ENCODE peak calls at places on chromosome 11, in four cellular contexts. One of them, this sample, is unnamed.

GRCh38 chr11:122339661-122340060 is 223.6 kb upstream of the BLID start:
- DNase-seq in lung: no peak
- DNase-seq in heart right ventricle: no peak
- DNase-seq in thoracic aorta: no peak
- DNase-seq in this sample: no peak

GRCh38 chr11:113241190-113242051 is 73.0 kb upstream of the TTC12 start:
- DNase-seq in lung: no peak
- DNase-seq in heart right ventricle: no peak
- DNase-seq in thoracic aorta: no peak
- DNase-seq in this sample: no peak

GRCh38 chr11:119120639-119121007 is 757 bp upstream of the HINFP start:
- DNase-seq in lung: no peak
- DNase-seq in heart right ventricle: no peak
- DNase-seq in thoracic aorta: no peak
- DNase-seq in this sample: no peak

GRCh38 chr11:66371627-66372415 is at the start of gene SLC29A2:
- DNase-seq in lung: peak; percentile 86
- DNase-seq in heart right ventricle: peak; percentile 77
- DNase-seq in thoracic aorta: no peak
- DNase-seq in this sample: no peak

GRCh38 chr11:73461844-73462435 is 85.7 kb downstream of the RELT start:
- DNase-seq in lung: no peak
- DNase-seq in heart right ventricle: no peak
- DNase-seq in thoracic aorta: no peak
- DNase-seq in this sample: no peak

GRCh38 chr11:9759519-9760179 is 95.8 kb downstream of the SWAP70 start:
- DNase-seq in lung: peak; percentile 66
- DNase-seq in heart right ventricle: peak; percentile 76
- DNase-seq in thoracic aorta: peak; percentile 93
- DNase-seq in this sample: peak; percentile 98

GRCh38 chr11:72369786-72370185 is 64.5 kb downstream of the CLPB start:
- DNase-seq in lung: no peak
- DNase-seq in heart right ventricle: no peak
- DNase-seq in thoracic aorta: no peak
- DNase-seq in this sample: no peak

GRCh38 chr11:41461057-41461681 is 1.7 kb upstream of the LRRC4C start:
- DNase-seq in lung: no peak
- DNase-seq in heart right ventricle: no peak
- DNase-seq in thoracic aorta: no peak
- DNase-seq in this sample: no peak

GRCh38 chr11:113985906-113986305 is 11.0 kb downstream of the HTR3A start:
- DNase-seq in lung: no peak
- DNase-seq in heart right ventricle: no peak
- DNase-seq in thoracic aorta: no peak
- DNase-seq in this sample: no peak

GRCh38 chr11:69355346-69355940 is 61.5 kb downstream of the MYEOV start:
- DNase-seq in lung: no peak
- DNase-seq in heart right ventricle: no peak
- DNase-seq in thoracic aorta: no peak
- DNase-seq in this sample: no peak

DNA sequence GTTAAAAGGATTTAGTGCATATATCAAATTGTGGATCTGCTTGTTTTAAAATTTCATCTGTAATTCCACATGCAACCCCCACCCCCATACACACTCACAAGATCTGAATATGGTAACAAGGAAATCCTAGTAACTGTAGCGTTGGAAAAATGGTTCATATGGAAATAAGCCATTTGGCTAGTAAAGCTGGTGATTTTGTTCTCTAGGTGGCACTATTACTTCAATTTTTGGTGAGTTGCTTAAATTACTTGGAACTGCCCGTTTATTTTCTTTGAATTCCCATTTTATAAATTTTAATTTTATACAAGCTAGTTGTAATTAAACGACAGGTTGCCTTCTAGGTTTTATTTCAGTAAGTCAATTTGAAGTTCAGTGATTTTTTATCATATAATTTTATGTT is 5.3 kb downstream of the BDNF start:
- DNase-seq in lung: no peak
- DNase-seq in heart right ventricle: no peak
- DNase-seq in thoracic aorta: no peak
- DNase-seq in this sample: no peak
- TF ChIP-seq CTCF in lung: no peak
- TF ChIP-seq CTCF in heart right ventricle: no peak
- TF ChIP-seq CTCF in thoracic aorta: no peak
- TF ChIP-seq CTCF in this sample: peak; percentile 14

GRCh38 chr11:10777393-10777793 is 26.3 kb downstream of the CTR9 start:
- DNase-seq in lung: no peak
- DNase-seq in heart right ventricle: no peak
- DNase-seq in thoracic aorta: no peak
- DNase-seq in this sample: no peak

GRCh38 chr11:10780040-10780439 is 28.7 kb downstream of the EIF4G2 start:
- DNase-seq in lung: no peak
- DNase-seq in heart right ventricle: no peak
- DNase-seq in thoracic aorta: no peak
- DNase-seq in this sample: no peak

GRCh38 chr11:10779086-10779485 is 28.0 kb downstream of the CTR9 start:
- DNase-seq in lung: no peak
- DNase-seq in heart right ventricle: no peak
- DNase-seq in thoracic aorta: no peak
- DNase-seq in this sample: no peak

GRCh38 chr11:10778217-10778970 is 27.3 kb downstream of the CTR9 start:
- DNase-seq in lung: no peak
- DNase-seq in heart right ventricle: peak; percentile 59
- DNase-seq in thoracic aorta: no peak
- DNase-seq in this sample: peak; percentile 67

DNA sequence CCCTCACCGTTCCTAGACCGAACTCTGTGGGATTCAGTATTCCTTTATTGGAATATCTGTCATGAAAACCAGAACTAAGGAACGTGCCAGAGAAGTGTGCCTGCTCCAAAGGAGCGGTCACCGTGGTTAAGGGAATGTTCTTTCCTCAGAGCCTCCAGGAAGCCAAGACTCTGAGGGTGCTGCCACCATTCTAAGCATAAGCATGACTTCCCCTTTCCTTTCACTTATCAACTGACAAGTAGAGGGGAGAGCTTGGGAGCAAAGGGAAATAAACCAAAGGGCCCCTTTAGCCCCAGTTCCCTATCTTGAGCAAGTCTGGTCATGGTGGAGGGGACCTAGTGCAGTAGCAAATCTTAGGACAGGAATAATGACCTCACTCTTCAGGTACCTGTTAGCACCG is 26.8 kb downstream of the CTR9 start:
- DNase-seq in lung: no peak
- DNase-seq in heart right ventricle: no peak
- DNase-seq in thoracic aorta: no peak
- DNase-seq in this sample: no peak
- H3K36me3 ChIP-seq in lung: peaks cover 31% of the 10 kb centered on the region
- H3K36me3 ChIP-seq in heart right ventricle: peaks cover 23% of the 10 kb centered on the region
- H3K36me3 ChIP-seq in thoracic aorta: peaks cover 39% of the 10 kb centered on the region
- H3K36me3 ChIP-seq in this sample: peaks cover 15% of the 10 kb centered on the region

GRCh38 chr11:61294717-61295595 is at the start of gene VWCE:
- DNase-seq in lung: no peak
- DNase-seq in heart right ventricle: peak; percentile 51
- DNase-seq in thoracic aorta: no peak
- DNase-seq in this sample: no peak
- TF ChIP-seq CTCF in lung: no peak
- TF ChIP-seq CTCF in heart right ventricle: no peak
- TF ChIP-seq CTCF in thoracic aorta: no peak
- TF ChIP-seq CTCF in this sample: peak; percentile 49

DNA sequence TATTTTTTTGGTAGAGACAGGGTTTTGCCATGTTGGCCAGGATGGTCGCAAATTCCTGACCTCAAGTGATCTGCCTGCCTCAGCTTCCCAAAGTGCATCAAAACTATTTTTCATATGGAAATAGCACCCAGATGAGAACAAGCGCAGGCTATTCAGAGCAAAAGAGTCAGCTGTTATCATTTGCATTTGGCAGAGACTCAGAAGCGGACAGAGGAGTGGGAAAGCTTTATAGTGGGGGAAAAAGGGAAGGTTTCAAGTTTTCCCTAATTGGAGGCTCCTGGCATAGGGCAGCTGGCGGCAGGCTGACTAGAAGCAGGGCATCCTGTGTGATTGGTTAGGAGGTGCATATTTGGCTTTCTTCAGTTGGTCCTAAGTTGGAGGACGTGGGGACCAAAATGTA is 20.2 kb downstream of the ATG13 start:
- DNase-seq in lung: no peak
- DNase-seq in heart right ventricle: no peak
- DNase-seq in thoracic aorta: no peak
- DNase-seq in this sample: no peak
- H3K36me3 ChIP-seq in lung: peaks cover 13% of the 10 kb centered on the region
- H3K36me3 ChIP-seq in heart right ventricle: peaks cover 78% of the 10 kb centered on the region
- H3K36me3 ChIP-seq in thoracic aorta: peaks cover 4% of the 10 kb centered on the region
- H3K36me3 ChIP-seq in this sample: peaks cover under 1% of the 10 kb centered on the region

GRCh38 chr11:48093795-48094642 is 113.7 kb downstream of the PTPRJ start:
- DNase-seq in lung: no peak
- DNase-seq in heart right ventricle: no peak
- DNase-seq in thoracic aorta: no peak
- DNase-seq in this sample: no peak

GRCh38 chr11:48098024-48098423 is 117.7 kb downstream of the PTPRJ start:
- DNase-seq in lung: no peak
- DNase-seq in heart right ventricle: no peak
- DNase-seq in thoracic aorta: no peak
- DNase-seq in this sample: no peak

GRCh38 chr11:48095779-48096470 is 115.6 kb downstream of the PTPRJ start:
- DNase-seq in lung: no peak
- DNase-seq in heart right ventricle: no peak
- DNase-seq in thoracic aorta: no peak
- DNase-seq in this sample: no peak

GRCh38 chr11:48094643-48095339 is 114.4 kb downstream of the PTPRJ start:
- DNase-seq in lung: no peak
- DNase-seq in heart right ventricle: no peak
- DNase-seq in thoracic aorta: no peak
- DNase-seq in this sample: no peak

DNA sequence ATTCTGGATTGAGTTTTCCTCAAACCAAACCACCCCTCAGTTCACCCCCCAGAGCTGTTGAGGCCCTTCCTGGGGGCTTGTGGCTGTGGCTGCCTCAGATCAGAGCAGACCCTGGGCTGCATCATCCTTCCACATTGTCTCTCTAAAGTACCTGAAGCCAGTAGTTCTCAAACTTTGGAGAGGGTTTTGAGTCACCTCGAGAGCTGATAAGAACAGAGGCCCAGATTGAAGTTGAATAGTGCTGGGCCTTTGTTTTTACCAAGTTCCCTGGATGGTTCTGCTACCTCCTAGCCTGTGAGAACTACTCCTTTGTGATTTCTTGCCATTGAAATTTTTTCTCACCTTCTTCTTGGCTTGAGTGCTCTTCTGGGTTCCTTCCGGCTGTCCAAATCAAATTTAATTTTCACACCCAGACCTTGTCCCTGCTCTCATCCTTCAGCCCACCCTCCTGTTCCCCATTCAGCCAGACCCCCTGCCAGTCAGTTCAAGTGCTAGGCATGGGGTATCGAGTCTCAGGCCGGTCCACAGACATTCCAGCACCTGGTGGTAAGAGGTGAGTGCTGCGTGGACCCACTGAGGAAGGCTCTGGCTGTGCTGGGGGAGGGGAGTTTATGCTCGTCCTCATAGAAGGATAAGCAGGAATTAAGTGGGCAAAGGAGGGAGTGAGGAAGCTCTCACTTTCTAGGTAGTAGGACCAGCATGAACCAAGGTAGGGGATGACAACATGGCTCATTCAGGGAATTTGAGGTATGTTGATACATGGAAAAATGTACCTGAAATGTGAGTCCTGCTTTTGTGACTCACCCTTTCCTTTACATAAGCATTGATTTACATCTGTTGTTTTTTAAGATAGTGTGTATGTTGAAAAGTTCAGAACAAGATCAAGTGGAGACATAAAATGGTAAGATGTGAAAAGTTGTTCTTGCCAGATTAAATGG is 116.5 kb downstream of the PTPRJ start:
- DNase-seq in lung: no peak
- DNase-seq in heart right ventricle: no peak
- DNase-seq in thoracic aorta: no peak
- DNase-seq in this sample: no peak
- TF ChIP-seq CTCF in lung: no peak
- TF ChIP-seq CTCF in heart right ventricle: no peak
- TF ChIP-seq CTCF in thoracic aorta: no peak
- TF ChIP-seq CTCF in this sample: no peak

GRCh38 chr11:60932605-60933346 is 8.5 kb downstream of the TMEM132A start:
- DNase-seq in lung: no peak
- DNase-seq in heart right ventricle: no peak
- DNase-seq in thoracic aorta: no peak
- DNase-seq in this sample: no peak

GRCh38 chr11:60931897-60932296 is 7.6 kb downstream of the TMEM132A start:
- DNase-seq in lung: no peak
- DNase-seq in heart right ventricle: no peak
- DNase-seq in thoracic aorta: no peak
- DNase-seq in this sample: no peak

GRCh38 chr11:60928563-60929001 is 4.3 kb downstream of the TMEM132A start:
- DNase-seq in lung: no peak
- DNase-seq in heart right ventricle: no peak
- DNase-seq in thoracic aorta: no peak
- DNase-seq in this sample: no peak

GRCh38 chr11:60929774-60930173 is 5.5 kb downstream of the TMEM132A start:
- DNase-seq in lung: no peak
- DNase-seq in heart right ventricle: no peak
- DNase-seq in thoracic aorta: no peak
- DNase-seq in this sample: no peak

GRCh38 chr11:60930394-60930793 is 6.1 kb downstream of the TMEM132A start:
- DNase-seq in lung: no peak
- DNase-seq in heart right ventricle: no peak
- DNase-seq in thoracic aorta: no peak
- DNase-seq in this sample: no peak
- H3K36me3 ChIP-seq in lung: no peaks in the 10 kb centered on the region
- H3K36me3 ChIP-seq in heart right ventricle: no peaks in the 10 kb centered on the region
- H3K36me3 ChIP-seq in thoracic aorta: no peaks in the 10 kb centered on the region
- H3K36me3 ChIP-seq in this sample: peaks cover 15% of the 10 kb centered on the region

GRCh38 chr11:124108158-124108557 is 7.1 kb upstream of the VWA5A start:
- DNase-seq in lung: no peak
- DNase-seq in heart right ventricle: no peak
- DNase-seq in thoracic aorta: no peak
- DNase-seq in this sample: no peak
- TF ChIP-seq CTCF in lung: no peak
- TF ChIP-seq CTCF in heart right ventricle: no peak
- TF ChIP-seq CTCF in thoracic aorta: peak; percentile 26
- TF ChIP-seq CTCF in this sample: peak; percentile 34